ENCODE peak calls at places on chromosomes 12 and 14, in four cellular contexts. I, E, V and R are unnamed samples.
A peak's percentile ranks its signal among the peaks of the same experiment; 100 is the strongest.

GRCh38 chr12:46959484-46959883 is 119.9 kb upstream of the PCED1B start:
- DNase-seq in V (no peak), E (no peak), I (peak; percentile 97), R (no peak)

GRCh38 chr14:64951724-64952123 is 9.2 kb upstream of the GPX2 start:
- DNase-seq in V (no peak), E (no peak), I (no peak), R (no peak)

GRCh38 chr14:34874386-34875030 is 652 bp downstream of the BAZ1A start:
- DNase-seq in E (peak; percentile 59), I (peak; percentile 31), V (peak; percentile 39), R (peak; percentile 85)

GRCh38 chr12:131250028-131250950 is 296.6 kb downstream of the ADGRD1 start:
- DNase-seq in E (no peak), V (no peak), I (no peak), R (no peak)

GRCh38 chr14:50335389-50335788 is 23.3 kb downstream of the DMAC2L start:
- DNase-seq in V (no peak), E (peak; percentile 42), I (peak; percentile 27), R (no peak)

GRCh38 chr12:89709994-89710872 is 1.6 kb upstream of the ATP2B1 start:
- DNase-seq in I (peak; percentile 21), V (peak; percentile 46), E (peak; percentile 59), R (no peak)

GRCh38 chr12:13179159-13180074 is 17.1 kb upstream of the EMP1 start:
- DNase-seq in E (no peak), I (no peak), V (no peak), R (peak; percentile 83)

GRCh38 chr14:39488600-39488999 is 56.4 kb upstream of the FBXO33 start:
- DNase-seq in I (peak; percentile 40), E (no peak), V (no peak), R (no peak)

GRCh38 chr12:90021729-90022249 is 313.2 kb upstream of the ATP2B1 start:
- DNase-seq in I (no peak), V (no peak), E (no peak), R (no peak)

GRCh38 chr12:23950775-23951391 is 1.4 kb upstream of the SOX5 start:
- DNase-seq in E (peak; percentile 45), V (no peak), I (no peak), R (no peak)

GRCh38 chr14:64700894-64701293 is 3.3 kb upstream of the PLEKHG3 start:
- DNase-seq in I (no peak), V (no peak), E (no peak), R (no peak)

GRCh38 chr12:13171921-13172859 is 24.3 kb upstream of the EMP1 start:
- DNase-seq in E (peak; percentile 91), V (peak; percentile 49), I (peak; percentile 45), R (peak; percentile 85)

GRCh38 chr12:74539261-74539660 is 1.6 kb downstream of the ATXN7L3B start:
- DNase-seq in E (no peak), I (no peak), V (no peak), R (no peak)

GRCh38 chr12:117686911-117687377 is 281.8 kb downstream of the KSR2 start:
- DNase-seq in I (peak; percentile 77), E (no peak), V (no peak), R (no peak)

GRCh38 chr12:124453419-124454351 is 113.7 kb downstream of the NCOR2 start:
- DNase-seq in I (peak; percentile 69), V (no peak), E (no peak), R (no peak)

GRCh38 chr14:67514650-67515385 is 18.3 kb upstream of the PLEKHH1 start:
- DNase-seq in I (no peak), E (no peak), V (no peak), R (no peak)

GRCh38 chr14:92785601-92786426 is 8.3 kb upstream of the GOLGA5 start:
- DNase-seq in E (no peak), V (no peak), I (peak; percentile 78), R (no peak)

GRCh38 chr12:130967631-130968030 is 13.9 kb downstream of the ADGRD1 start:
- DNase-seq in I (no peak), V (no peak), E (no peak), R (peak; percentile 69)

GRCh38 chr12:115261249-115261648 is 577.3 kb upstream of the TBX3 start:
- DNase-seq in V (no peak), E (no peak), I (no peak), R (no peak)

GRCh38 chr14:80468331-80469122 is 257.2 kb upstream of the DIO2 start:
- DNase-seq in V (no peak), E (peak; percentile 67), I (no peak), R (no peak)

GRCh38 chr12:113358381-113359132 is at the start of gene PLBD2:
- DNase-seq in I (peak; percentile 88), V (peak; percentile 92), E (peak; percentile 95), R (peak; percentile 98)
- TF ChIP-seq CTCF in I (peak; percentile 34), V (no peak), E (no peak), R (peak; percentile 24)

DNA sequence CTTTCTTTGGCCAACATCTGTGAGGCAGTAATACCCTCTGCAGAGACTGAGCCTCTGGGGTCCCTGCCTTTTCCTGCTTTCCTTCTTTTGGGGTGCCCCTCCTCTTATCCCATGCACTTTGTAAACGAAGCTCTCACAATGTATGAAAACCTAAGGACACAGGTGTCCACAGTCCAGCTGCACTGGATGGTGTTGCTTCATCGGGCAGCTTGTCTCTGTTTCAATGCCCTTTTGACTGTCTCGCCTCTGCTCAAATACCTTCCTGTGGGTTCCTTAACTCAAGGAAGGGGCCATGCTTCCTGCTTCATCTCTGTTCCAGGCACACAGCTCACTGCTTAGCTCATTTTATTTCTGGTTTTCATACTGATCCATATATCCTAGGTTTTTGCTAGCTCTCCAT is 6.4 kb downstream of the C1RL start:
- DNase-seq in I (no peak), E (peak; percentile 30), V (no peak), R (no peak)
- TF ChIP-seq CTCF in I (no peak), E (no peak), V (no peak), R (no peak)

GRCh38 chr14:68926236-68926635 is 52.9 kb downstream of the ACTN1 start:
- DNase-seq in I (no peak), V (no peak), E (no peak), R (no peak)
- TF ChIP-seq CTCF in I (peak; percentile 74), V (no peak), E (peak; percentile 24), R (peak; percentile 41)

GRCh38 chr12:10697872-10698271 is 24.0 kb upstream of the STYK1 start:
- DNase-seq in I (no peak), V (no peak), E (no peak), R (no peak)
- TF ChIP-seq CTCF in I (no peak), V (no peak), E (no peak), R (no peak)

GRCh38 chr12:67674417-67674816 is 25.9 kb downstream of the DYRK2 start:
- DNase-seq in V (no peak), I (no peak), E (no peak), R (no peak)
- TF ChIP-seq CTCF in V (no peak), I (no peak), E (no peak), R (no peak)